ENCODE peak calls at places on chromosome 1, in five cellular contexts. One of them, this sample, is unnamed.
A peak's percentile ranks its signal among the peaks of the same experiment; 100 is the strongest.

GRCh38 chr1:188228623-188229022 is 1399.9 kb downstream of the PLA2G4A start:
- DNase-seq in AG04449: no peak
- DNase-seq in right lobe of liver: no peak
- DNase-seq in uterus: no peak
- DNase-seq in ovary: no peak
- DNase-seq in this sample: no peak

GRCh38 chr1:174963547-174964125 is 36.1 kb upstream of the CACYBP start:
- DNase-seq in AG04449: no peak
- DNase-seq in right lobe of liver: no peak
- DNase-seq in uterus: no peak
- DNase-seq in ovary: no peak
- DNase-seq in this sample: no peak

GRCh38 chr1:11691302-11691914 is at the start of gene DRAXIN:
- DNase-seq in AG04449: no peak
- DNase-seq in right lobe of liver: no peak
- DNase-seq in uterus: no peak
- DNase-seq in ovary: no peak
- DNase-seq in this sample: no peak

GRCh38 chr1:216457356-216457755 is 34.1 kb upstream of the USH2A start:
- DNase-seq in AG04449: no peak
- DNase-seq in right lobe of liver: no peak
- DNase-seq in uterus: no peak
- DNase-seq in ovary: no peak
- DNase-seq in this sample: no peak

GRCh38 chr1:64898107-64898861 is 68.1 kb downstream of the JAK1 start:
- DNase-seq in AG04449: peak; percentile 88
- DNase-seq in right lobe of liver: peak; percentile 59
- DNase-seq in uterus: peak; percentile 89
- DNase-seq in ovary: peak; percentile 64
- DNase-seq in this sample: no peak

GRCh38 chr1:86542626-86543025 is 4.3 kb upstream of the CLCA4 start:
- DNase-seq in AG04449: no peak
- DNase-seq in right lobe of liver: no peak
- DNase-seq in uterus: no peak
- DNase-seq in ovary: no peak
- DNase-seq in this sample: no peak

GRCh38 chr1:169487153-169487552 is 1.4 kb upstream of the SLC19A2 start:
- DNase-seq in AG04449: no peak
- DNase-seq in right lobe of liver: no peak
- DNase-seq in uterus: no peak
- DNase-seq in ovary: no peak
- DNase-seq in this sample: no peak

GRCh38 chr1:243253211-243253926 is 1.7 kb downstream of the CEP170 start:
- DNase-seq in AG04449: no peak
- DNase-seq in right lobe of liver: no peak
- DNase-seq in uterus: no peak
- DNase-seq in ovary: no peak
- DNase-seq in this sample: no peak

GRCh38 chr1:58251415-58252073 is 295.0 kb downstream of the OMA1 start:
- DNase-seq in AG04449: no peak
- DNase-seq in right lobe of liver: no peak
- DNase-seq in uterus: no peak
- DNase-seq in ovary: no peak
- DNase-seq in this sample: no peak

GRCh38 chr1:87292684-87293493 is 35.8 kb upstream of the LMO4 start:
- DNase-seq in AG04449: no peak
- DNase-seq in right lobe of liver: peak; percentile 56
- DNase-seq in uterus: peak; percentile 68
- DNase-seq in ovary: peak; percentile 42
- DNase-seq in this sample: no peak

GRCh38 chr1:221576268-221576667 is 165.6 kb downstream of the DUSP10 start:
- DNase-seq in AG04449: peak; percentile 82
- DNase-seq in right lobe of liver: no peak
- DNase-seq in uterus: no peak
- DNase-seq in ovary: no peak
- DNase-seq in this sample: no peak

GRCh38 chr1:46809071-46809470 is 10.2 kb downstream of the CYP4B1 start:
- DNase-seq in AG04449: no peak
- DNase-seq in right lobe of liver: no peak
- DNase-seq in uterus: no peak
- DNase-seq in ovary: no peak
- DNase-seq in this sample: no peak

GRCh38 chr1:248873993-248874671 is 15.2 kb upstream of the ZNF692 start:
- DNase-seq in AG04449: no peak
- DNase-seq in right lobe of liver: no peak
- DNase-seq in uterus: peak; percentile 80
- DNase-seq in ovary: peak; percentile 90
- DNase-seq in this sample: peak; percentile 89

GRCh38 chr1:19643602-19644419 is at the start of gene NBL1:
- DNase-seq in AG04449: no peak
- DNase-seq in right lobe of liver: no peak
- DNase-seq in uterus: peak; percentile 78
- DNase-seq in ovary: peak; percentile 88
- DNase-seq in this sample: no peak

GRCh38 chr1:53362270-53362669 is 34.4 kb upstream of the LRP8 start:
- DNase-seq in AG04449: no peak
- DNase-seq in right lobe of liver: peak; percentile 5
- DNase-seq in uterus: no peak
- DNase-seq in ovary: peak; percentile 0
- DNase-seq in this sample: peak; percentile 63

GRCh38 chr1:29142714-29143113 is 19.0 kb upstream of the TMEM200B start:
- DNase-seq in AG04449: no peak
- DNase-seq in right lobe of liver: no peak
- DNase-seq in uterus: no peak
- DNase-seq in ovary: no peak
- DNase-seq in this sample: no peak

GRCh38 chr1:156725683-156726280 is 2.5 kb upstream of the METTL25B start:
- DNase-seq in AG04449: peak; percentile 34
- DNase-seq in right lobe of liver: peak; percentile 88
- DNase-seq in uterus: peak; percentile 89
- DNase-seq in ovary: peak; percentile 90
- DNase-seq in this sample: peak; percentile 95

GRCh38 chr1:241957692-241958494 is at the start of gene BECN2:
- DNase-seq in AG04449: no peak
- DNase-seq in right lobe of liver: no peak
- DNase-seq in uterus: no peak
- DNase-seq in ovary: no peak
- DNase-seq in this sample: no peak

GRCh38 chr1:115320368-115320767 is 17.7 kb downstream of the NGF start:
- DNase-seq in AG04449: no peak
- DNase-seq in right lobe of liver: no peak
- DNase-seq in uterus: no peak
- DNase-seq in ovary: no peak
- DNase-seq in this sample: no peak

GRCh38 chr1:33383974-33384767 is 46.7 kb downstream of the PHC2 start:
- DNase-seq in AG04449: peak; percentile 51
- DNase-seq in right lobe of liver: no peak
- DNase-seq in uterus: peak; percentile 57
- DNase-seq in ovary: no peak
- DNase-seq in this sample: peak; percentile 62

GRCh38 chr1:45622267-45622890 is 1.5 kb downstream of the CCDC17 start:
- DNase-seq in AG04449: no peak
- DNase-seq in right lobe of liver: peak; percentile 57
- DNase-seq in uterus: no peak
- DNase-seq in ovary: peak; percentile 35
- DNase-seq in this sample: no peak

GRCh38 chr1:115762792-115763191 is 5.7 kb downstream of the CASQ2 start:
- DNase-seq in AG04449: no peak
- DNase-seq in right lobe of liver: no peak
- DNase-seq in uterus: no peak
- DNase-seq in ovary: no peak
- DNase-seq in this sample: no peak

GRCh38 chr1:41383094-41383852 is 22.0 kb downstream of the FOXO6 start:
- DNase-seq in AG04449: no peak
- DNase-seq in right lobe of liver: no peak
- DNase-seq in uterus: no peak
- DNase-seq in ovary: peak; percentile 59
- DNase-seq in this sample: no peak

GRCh38 chr1:230120949-230121381 is 53.9 kb downstream of the GALNT2 start:
- DNase-seq in AG04449: no peak
- DNase-seq in right lobe of liver: no peak
- DNase-seq in uterus: no peak
- DNase-seq in ovary: no peak
- DNase-seq in this sample: no peak

GRCh38 chr1:59769412-59770095 is 45.2 kb upstream of the HOOK1 start:
- DNase-seq in AG04449: no peak
- DNase-seq in right lobe of liver: no peak
- DNase-seq in uterus: no peak
- DNase-seq in ovary: no peak
- DNase-seq in this sample: no peak

GRCh38 chr1:197343663-197344273 is 75.7 kb downstream of the CRB1 start:
- DNase-seq in AG04449: no peak
- DNase-seq in right lobe of liver: no peak
- DNase-seq in uterus: no peak
- DNase-seq in ovary: peak; percentile 37
- DNase-seq in this sample: no peak

GRCh38 chr1:93437976-93438605 is 9.8 kb upstream of the FNBP1L start:
- DNase-seq in AG04449: no peak
- DNase-seq in right lobe of liver: no peak
- DNase-seq in uterus: no peak
- DNase-seq in ovary: no peak
- DNase-seq in this sample: no peak

GRCh38 chr1:15403962-15404580 is 5.6 kb upstream of the EFHD2 start:
- DNase-seq in AG04449: no peak
- DNase-seq in right lobe of liver: no peak
- DNase-seq in uterus: no peak
- DNase-seq in ovary: no peak
- DNase-seq in this sample: no peak
- TF ChIP-seq CTCF in AG04449: no peak
- TF ChIP-seq CTCF in right lobe of liver: no peak
- TF ChIP-seq CTCF in uterus: no peak
- TF ChIP-seq CTCF in ovary: no peak
- TF ChIP-seq CTCF in this sample: no peak

GRCh38 chr1:185561629-185562028 is 172.6 kb upstream of the HMCN1 start:
- DNase-seq in AG04449: peak; percentile 80
- DNase-seq in right lobe of liver: no peak
- DNase-seq in uterus: no peak
- DNase-seq in ovary: no peak
- DNase-seq in this sample: no peak

GRCh38 chr1:185559151-185559550 is 175.0 kb upstream of the HMCN1 start:
- DNase-seq in AG04449: no peak
- DNase-seq in right lobe of liver: no peak
- DNase-seq in uterus: no peak
- DNase-seq in ovary: no peak
- DNase-seq in this sample: no peak

GRCh38 chr1:185560760-185561159 is 173.4 kb upstream of the HMCN1 start:
- DNase-seq in AG04449: no peak
- DNase-seq in right lobe of liver: no peak
- DNase-seq in uterus: no peak
- DNase-seq in ovary: no peak
- DNase-seq in this sample: no peak

GRCh38 chr1:185562623-185563359 is 171.4 kb upstream of the HMCN1 start:
- DNase-seq in AG04449: no peak
- DNase-seq in right lobe of liver: no peak
- DNase-seq in uterus: no peak
- DNase-seq in ovary: no peak
- DNase-seq in this sample: no peak

GRCh38 chr1:185559684-185560310 is 174.4 kb upstream of the HMCN1 start:
- DNase-seq in AG04449: no peak
- DNase-seq in right lobe of liver: peak; percentile 57
- DNase-seq in uterus: no peak
- DNase-seq in ovary: no peak
- DNase-seq in this sample: no peak
- TF ChIP-seq CTCF in AG04449: peak; percentile 58
- TF ChIP-seq CTCF in right lobe of liver: peak; percentile 41
- TF ChIP-seq CTCF in uterus: no peak
- TF ChIP-seq CTCF in ovary: no peak
- TF ChIP-seq CTCF in this sample: peak; percentile 44

GRCh38 chr1:172531412-172531811 is 1.5 kb upstream of the SUCO start:
- DNase-seq in AG04449: no peak
- DNase-seq in right lobe of liver: no peak
- DNase-seq in uterus: no peak
- DNase-seq in ovary: no peak
- DNase-seq in this sample: no peak

GRCh38 chr1:172530000-172530399 is 3.0 kb upstream of the SUCO start:
- DNase-seq in AG04449: no peak
- DNase-seq in right lobe of liver: no peak
- DNase-seq in uterus: no peak
- DNase-seq in ovary: no peak
- DNase-seq in this sample: no peak

GRCh38 chr1:172533511-172534116 is 664 bp downstream of the SUCO start:
- DNase-seq in AG04449: no peak
- DNase-seq in right lobe of liver: peak; percentile 49
- DNase-seq in uterus: peak; percentile 31
- DNase-seq in ovary: peak; percentile 36
- DNase-seq in this sample: no peak

GRCh38 chr1:172531846-172532699 is 877 bp upstream of the SUCO start:
- DNase-seq in AG04449: peak; percentile 95
- DNase-seq in right lobe of liver: peak; percentile 91
- DNase-seq in uterus: peak; percentile 97
- DNase-seq in ovary: peak; percentile 81
- DNase-seq in this sample: peak; percentile 95

DNA sequence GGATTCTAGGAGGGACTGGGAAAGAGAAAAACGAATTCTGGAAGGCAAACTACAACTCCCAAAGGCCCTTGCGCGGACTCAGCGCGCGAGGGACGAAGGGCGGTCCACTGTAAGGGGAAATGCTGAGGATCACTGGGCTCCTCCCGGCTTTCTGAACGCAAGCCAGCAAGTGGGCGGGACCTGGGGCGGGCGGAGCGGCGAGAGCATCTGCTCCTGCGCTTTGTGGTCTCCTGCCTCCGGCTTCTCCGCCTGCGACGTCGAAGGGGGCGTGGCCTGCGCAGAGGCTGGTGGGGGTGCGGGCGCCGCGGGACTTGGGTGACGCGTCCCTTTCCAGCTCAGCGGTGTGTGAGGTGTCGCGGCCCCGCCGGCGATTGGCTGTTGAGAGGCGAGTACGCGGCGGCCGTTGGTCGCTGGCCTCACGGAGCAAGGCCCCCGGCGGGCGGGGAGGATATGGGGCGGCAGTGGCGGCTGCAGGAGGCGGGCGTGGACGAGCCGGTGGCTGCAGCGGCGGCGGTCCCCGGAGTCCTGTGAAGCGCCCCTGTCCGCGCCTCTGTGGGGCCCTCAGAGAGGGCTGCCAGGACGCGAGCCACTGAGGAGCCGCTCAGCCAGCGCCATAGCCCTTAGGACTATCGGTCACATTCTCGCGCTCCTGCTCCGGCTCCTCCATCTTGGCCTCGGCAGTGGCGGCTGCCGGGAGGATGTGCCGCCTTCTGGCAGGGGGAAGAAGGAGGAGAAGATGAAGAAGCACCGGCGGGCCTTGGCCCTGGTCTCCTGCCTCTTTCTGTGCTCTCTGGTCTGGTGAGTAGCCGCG is at the start of gene SUCO:
- DNase-seq in AG04449: peak; percentile 96
- DNase-seq in right lobe of liver: peak; percentile 100
- DNase-seq in uterus: peak; percentile 100
- DNase-seq in ovary: peak; percentile 100
- DNase-seq in this sample: peak; percentile 100
- TF ChIP-seq CTCF in AG04449: peak; percentile 25
- TF ChIP-seq CTCF in right lobe of liver: no peak
- TF ChIP-seq CTCF in uterus: no peak
- TF ChIP-seq CTCF in ovary: no peak
- TF ChIP-seq CTCF in this sample: peak; percentile 37

GRCh38 chr1:166165661-166166399 is 971 bp downstream of the FAM78B start:
- DNase-seq in AG04449: no peak
- DNase-seq in right lobe of liver: peak; percentile 48
- DNase-seq in uterus: peak; percentile 24
- DNase-seq in ovary: peak; percentile 32
- DNase-seq in this sample: no peak
- TF ChIP-seq CTCF in AG04449: no peak
- TF ChIP-seq CTCF in right lobe of liver: no peak
- TF ChIP-seq CTCF in uterus: no peak
- TF ChIP-seq CTCF in ovary: no peak
- TF ChIP-seq CTCF in this sample: no peak

GRCh38 chr1:9198538-9199361 is 35.8 kb upstream of the H6PD start:
- DNase-seq in AG04449: no peak
- DNase-seq in right lobe of liver: no peak
- DNase-seq in uterus: no peak
- DNase-seq in ovary: no peak
- DNase-seq in this sample: no peak
- TF ChIP-seq CTCF in AG04449: peak; percentile 44
- TF ChIP-seq CTCF in right lobe of liver: no peak
- TF ChIP-seq CTCF in uterus: no peak
- TF ChIP-seq CTCF in ovary: no peak
- TF ChIP-seq CTCF in this sample: no peak